ENCODE peak calls at places on chromosomes 7 and 10, in eight cellular contexts. O is psoas muscle, W is germinal center, P is A673, H is T-helper 9 cell, C is DMS153, M is GM20000, S is left cardiac atrium. G is an unnamed sample.
A peak's percentile ranks its signal among the peaks of the same experiment; 100 is the strongest.

GRCh38 chr10:127690176-127690575 is 46.8 kb upstream of the FOXI2 start:
- DNase-seq in O (no peak), W (no peak), P (no peak), H (no peak), C (no peak), M (no peak), S (no peak), G (no peak)

GRCh38 chr7:97971120-97971989 is 18.6 kb downstream of the OCM2 start:
- DNase-seq in O (no peak), W (no peak), P (peak; percentile 43), H (no peak), C (peak; percentile 8), M (peak; percentile 53), S (no peak), G (peak; percentile 23)

GRCh38 chr7:34756691-34757090 is 98.7 kb downstream of the NPSR1 start:
- DNase-seq in O (no peak), W (no peak), P (peak; percentile 7), H (no peak), C (peak; percentile 2), M (no peak), S (no peak), G (no peak)

GRCh38 chr10:34543716-34544115 is 271.4 kb downstream of the PARD3 start:
- DNase-seq in O (no peak), W (no peak), P (no peak), H (no peak), C (no peak), M (no peak), S (no peak), G (no peak)

GRCh38 chr7:139899328-139900020 is 70.4 kb downstream of the TBXAS1 start:
- DNase-seq in O (no peak), W (no peak), P (no peak), H (no peak), C (no peak), M (no peak), S (no peak), G (no peak)

GRCh38 chr10:74081192-74081803 is 69.3 kb downstream of the AP3M1 start:
- DNase-seq in O (no peak), W (peak; percentile 74), P (peak; percentile 84), H (peak; percentile 10), C (peak; percentile 36), M (peak; percentile 42), S (peak; percentile 36), G (peak; percentile 36)

GRCh38 chr10:28479366-28479765 is 53.6 kb upstream of the WAC start:
- DNase-seq in O (no peak), W (no peak), P (no peak), H (no peak), C (no peak), M (no peak), S (no peak), G (no peak)

GRCh38 chr7:100545636-100546128 is 6.7 kb downstream of the AGFG2 start:
- DNase-seq in O (no peak), W (no peak), P (peak; percentile 50), H (no peak), C (peak; percentile 50), M (peak; percentile 69), S (peak; percentile 52), G (no peak)

GRCh38 chr10:6151087-6151977 is 51.4 kb upstream of the PFKFB3 start:
- DNase-seq in O (peak; percentile 76), W (peak; percentile 76), P (no peak), H (no peak), C (no peak), M (peak; percentile 80), S (peak; percentile 62), G (peak; percentile 3)

GRCh38 chr7:137120690-137121089 is 222.8 kb downstream of the PTN start:
- DNase-seq in O (no peak), W (no peak), P (no peak), H (no peak), C (no peak), M (peak; percentile 2), S (no peak), G (no peak)

GRCh38 chr7:50416509-50417299 is 33.4 kb downstream of the FIGNL1 start:
- DNase-seq in O (no peak), W (peak; percentile 61), P (no peak), H (no peak), C (no peak), M (peak; percentile 66), S (no peak), G (no peak)

GRCh38 chr7:30093351-30094019 is 41.3 kb upstream of the MTURN start:
- DNase-seq in O (peak; percentile 63), W (no peak), P (no peak), H (no peak), C (no peak), M (no peak), S (peak; percentile 29), G (no peak)

GRCh38 chr7:23181684-23182553 is at the start of gene NUP42:
- DNase-seq in O (peak; percentile 97), W (peak; percentile 94), P (peak; percentile 99), H (peak; percentile 93), C (peak; percentile 100), M (peak; percentile 94), S (peak; percentile 96), G (peak; percentile 97)

GRCh38 chr7:7129381-7129780 is 53.0 kb upstream of the C1GALT1 start:
- DNase-seq in O (no peak), W (no peak), P (no peak), H (no peak), C (no peak), M (no peak), S (no peak), G (no peak)

GRCh38 chr10:112977294-112977951 is 27.4 kb downstream of the TCF7L2 start:
- DNase-seq in O (no peak), W (no peak), P (no peak), H (no peak), C (no peak), M (no peak), S (no peak), G (no peak)

GRCh38 chr10:18279202-18279601 is 139.0 kb downstream of the CACNB2 start:
- DNase-seq in O (no peak), W (no peak), P (peak; percentile 19), H (no peak), C (no peak), M (no peak), S (no peak), G (no peak)

GRCh38 chr7:155775691-155776090 is 36.6 kb downstream of the SHH start:
- DNase-seq in O (no peak), W (no peak), P (no peak), H (no peak), C (no peak), M (no peak), S (no peak), G (no peak)

GRCh38 chr7:2000153-2000687 is 232.5 kb downstream of the MAD1L1 start:
- DNase-seq in O (peak; percentile 42), W (no peak), P (no peak), H (no peak), C (no peak), M (no peak), S (no peak), G (no peak)

GRCh38 chr7:473211-473734 is 46.4 kb downstream of the PDGFA start:
- DNase-seq in O (peak; percentile 47), W (no peak), P (no peak), H (no peak), C (no peak), M (no peak), S (peak; percentile 14), G (no peak)

GRCh38 chr10:114052255-114052654 is 8.6 kb downstream of the ADRB1 start:
- DNase-seq in O (no peak), W (no peak), P (no peak), H (no peak), C (no peak), M (no peak), S (no peak), G (no peak)

GRCh38 chr7:74174606-74175082 is 488 bp downstream of the EIF4H start:
- DNase-seq in O (peak; percentile 82), W (no peak), P (peak; percentile 54), H (peak; percentile 27), C (no peak), M (no peak), S (peak; percentile 63), G (no peak)

GRCh38 chr10:106338486-106338885 is 826.0 kb downstream of the SORCS1 start:
- DNase-seq in O (no peak), W (no peak), P (no peak), H (no peak), C (no peak), M (no peak), S (no peak), G (no peak)

GRCh38 chr7:106756884-106757283 is 95.9 kb upstream of the CCDC71L start:
- DNase-seq in O (no peak), W (no peak), P (no peak), H (no peak), C (no peak), M (no peak), S (no peak), G (no peak)

GRCh38 chr7:94580601-94581000 is 71.0 kb downstream of the CASD1 start:
- DNase-seq in O (no peak), W (no peak), P (no peak), H (no peak), C (no peak), M (no peak), S (no peak), G (peak; percentile 8)

GRCh38 chr7:123460616-123461015 is 73.8 kb downstream of the IQUB start:
- DNase-seq in O (no peak), W (no peak), P (no peak), H (no peak), C (no peak), M (no peak), S (no peak), G (no peak)

GRCh38 chr7:503575-504111 is 16.0 kb downstream of the PDGFA start:
- DNase-seq in O (peak; percentile 69), W (no peak), P (no peak), H (no peak), C (no peak), M (no peak), S (peak; percentile 63), G (no peak)

GRCh38 chr10:98047009-98047741 is 16.8 kb upstream of the CRTAC1 start:
- DNase-seq in O (no peak), W (no peak), P (no peak), H (no peak), C (no peak), M (no peak), S (peak; percentile 74), G (no peak)

GRCh38 chr7:68823996-68824780 is 774.1 kb upstream of the AUTS2 start:
- DNase-seq in O (no peak), W (no peak), P (no peak), H (no peak), C (no peak), M (no peak), S (no peak), G (no peak)

GRCh38 chr7:77466455-77466854 is 50.3 kb upstream of the GSAP start:
- DNase-seq in O (no peak), W (no peak), P (no peak), H (no peak), C (no peak), M (no peak), S (no peak), G (no peak)

GRCh38 chr7:96248405-96248804 is 73.5 kb downstream of the SLC25A13 start:
- DNase-seq in O (no peak), W (no peak), P (no peak), H (no peak), C (no peak), M (no peak), S (no peak), G (no peak)

GRCh38 chr10:3412646-3413045 is 240.1 kb upstream of the PITRM1 start:
- DNase-seq in O (no peak), W (no peak), P (no peak), H (no peak), C (no peak), M (no peak), S (no peak), G (no peak)

GRCh38 chr7:13908667-13909382 is 80.6 kb downstream of the ETV1 start:
- DNase-seq in O (no peak), W (no peak), P (peak; percentile 90), H (peak; percentile 5), C (peak; percentile 65), M (no peak), S (no peak), G (no peak)

GRCh38 chr10:17144757-17145156 is 15.1 kb upstream of the CUBN start:
- DNase-seq in O (no peak), W (no peak), P (no peak), H (no peak), C (no peak), M (no peak), S (no peak), G (no peak)

GRCh38 chr7:70585071-70585470 is 546.9 kb upstream of the GALNT17 start:
- DNase-seq in O (no peak), W (no peak), P (no peak), H (no peak), C (no peak), M (no peak), S (no peak), G (no peak)